ENCODE peak calls at places on chromosome X, in four cellular contexts. D, W, U and N are unnamed samples.

GRCh38 chrX:45710081-45710801 is 509.6 kb upstream of the DIPK2B start:
- DNase-seq in D (peak), W (peak), U (peak), N (peak)

GRCh38 chrX:23754664-23755063 is 11.6 kb upstream of the ACOT9 start:
- DNase-seq in D (no peak), W (no peak), U (no peak), N (no peak)

GRCh38 chrX:104668550-104668949 is 102.6 kb downstream of the IL1RAPL2 start:
- DNase-seq in D (no peak), W (peak), U (no peak), N (peak)

GRCh38 chrX:133542476-133542875 is 127.2 kb upstream of the GPC4 start:
- DNase-seq in D (no peak), W (no peak), U (no peak), N (no peak)

GRCh38 chrX:13669246-13669689 is 16.3 kb downstream of the TCEANC start:
- DNase-seq in D (peak), W (peak), U (peak), N (peak)

GRCh38 chrX:32185160-32185559 is 1026.2 kb downstream of the DMD start:
- DNase-seq in D (no peak), W (peak), U (no peak), N (no peak)

GRCh38 chrX:105822138-105823091 is at the start of gene NRK:
- DNase-seq in D (no peak), W (no peak), U (no peak), N (no peak)

GRCh38 chrX:27445438-27445837 is 17.7 kb downstream of the PPP4R3C start:
- DNase-seq in D (no peak), W (no peak), U (no peak), N (no peak)

GRCh38 chrX:55135171-55135570 is 46.4 kb downstream of the PAGE2 start:
- DNase-seq in D (no peak), W (peak), U (no peak), N (peak)

GRCh38 chrX:107707866-107708265 is 67.7 kb downstream of the TSC22D3 start:
- DNase-seq in D (no peak), W (no peak), U (no peak), N (no peak)

GRCh38 chrX:46310815-46311497 is 234.3 kb downstream of the ZNF674 start:
- DNase-seq in D (no peak), W (peak), U (no peak), N (peak)

GRCh38 chrX:38519651-38520050 is 41.7 kb upstream of the TSPAN7 start:
- DNase-seq in D (no peak), W (no peak), U (no peak), N (no peak)

GRCh38 chrX:74453178-74453577 is 31.9 kb downstream of the SLC16A2 start:
- DNase-seq in D (no peak), W (peak), U (no peak), N (no peak)

GRCh38 chrX:47940448-47940847 is 63.3 kb downstream of the ZNF182 start:
- DNase-seq in D (no peak), W (no peak), U (no peak), N (no peak)

GRCh38 chrX:47941423-47941822 is 62.4 kb downstream of the ZNF182 start:
- DNase-seq in D (no peak), W (no peak), U (no peak), N (no peak)

GRCh38 chrX:47936224-47936939 is 67.4 kb downstream of the ZNF182 start:
- DNase-seq in D (no peak), W (no peak), U (no peak), N (no peak)

GRCh38 chrX:47936940-47937317 is 66.9 kb downstream of the ZNF182 start:
- DNase-seq in D (no peak), W (no peak), U (no peak), N (no peak)
- H3K4me3 ChIP-seq in D (no peak), W (no peak), U (no peak), N (no peak)

DNA sequence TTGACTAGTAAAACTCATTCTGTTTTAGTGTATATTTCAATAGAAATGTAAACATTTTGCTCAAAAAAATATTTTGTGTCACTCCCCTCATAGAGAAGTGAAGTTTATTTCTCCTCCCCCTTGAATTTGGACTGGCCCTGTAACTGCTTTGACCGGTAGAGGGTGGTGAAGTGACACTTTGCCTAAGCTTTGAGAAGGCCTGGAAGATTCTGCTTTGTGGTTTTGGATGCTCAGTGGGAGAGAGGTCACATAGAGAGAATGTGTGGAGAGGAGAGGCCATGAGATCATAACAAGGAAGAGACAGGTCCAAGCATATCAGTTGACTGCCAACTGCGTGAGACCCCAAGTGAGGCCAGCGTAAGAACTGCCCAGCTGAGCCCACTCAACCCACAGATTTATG is 19.1 kb upstream of the ARX start:
- DNase-seq in D (no peak), W (no peak), U (no peak), N (no peak)
- TF ChIP-seq CTCF in D (peak), W (no peak), U (no peak), N (peak)

GRCh38 chrX:68433155-68433980 is at the start of gene OPHN1:
- DNase-seq in D (peak), W (peak), U (no peak), N (peak)
- H3K4me3 ChIP-seq in D (peak), W (peak), U (no peak), N (peak)

GRCh38 chrX:41177297-41177696 is 92.1 kb downstream of the USP9X start:
- DNase-seq in D (no peak), W (no peak), U (no peak), N (no peak)

GRCh38 chrX:41178201-41178600 is 93.0 kb downstream of the USP9X start:
- DNase-seq in D (no peak), W (peak), U (peak), N (peak)

GRCh38 chrX:41180194-41180902 is 95.1 kb downstream of the USP9X start:
- DNase-seq in D (peak), W (peak), U (peak), N (peak)

DNA sequence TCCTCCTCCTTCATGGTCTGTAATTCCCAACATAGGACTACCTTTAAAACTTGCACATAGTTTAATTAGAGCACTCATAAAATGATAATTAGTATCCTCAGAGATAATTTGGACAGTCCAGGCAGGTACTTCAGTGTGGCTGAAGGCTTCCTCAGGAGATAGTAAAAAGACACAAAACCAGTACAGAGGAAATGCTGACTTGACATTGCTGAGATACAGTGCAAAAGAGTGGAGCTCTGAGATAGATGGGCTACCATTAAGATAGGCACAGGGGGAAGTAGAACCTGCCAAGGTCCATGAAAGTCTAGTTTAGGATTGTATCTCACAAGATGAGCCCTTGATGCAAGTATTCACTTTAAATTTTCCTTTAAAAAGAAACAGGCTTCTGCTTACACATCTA is 91.0 kb downstream of the USP9X start:
- DNase-seq in D (no peak), W (no peak), U (no peak), N (no peak)
- TF ChIP-seq CTCF in D (no peak), W (no peak), U (no peak), N (no peak)

DNA sequence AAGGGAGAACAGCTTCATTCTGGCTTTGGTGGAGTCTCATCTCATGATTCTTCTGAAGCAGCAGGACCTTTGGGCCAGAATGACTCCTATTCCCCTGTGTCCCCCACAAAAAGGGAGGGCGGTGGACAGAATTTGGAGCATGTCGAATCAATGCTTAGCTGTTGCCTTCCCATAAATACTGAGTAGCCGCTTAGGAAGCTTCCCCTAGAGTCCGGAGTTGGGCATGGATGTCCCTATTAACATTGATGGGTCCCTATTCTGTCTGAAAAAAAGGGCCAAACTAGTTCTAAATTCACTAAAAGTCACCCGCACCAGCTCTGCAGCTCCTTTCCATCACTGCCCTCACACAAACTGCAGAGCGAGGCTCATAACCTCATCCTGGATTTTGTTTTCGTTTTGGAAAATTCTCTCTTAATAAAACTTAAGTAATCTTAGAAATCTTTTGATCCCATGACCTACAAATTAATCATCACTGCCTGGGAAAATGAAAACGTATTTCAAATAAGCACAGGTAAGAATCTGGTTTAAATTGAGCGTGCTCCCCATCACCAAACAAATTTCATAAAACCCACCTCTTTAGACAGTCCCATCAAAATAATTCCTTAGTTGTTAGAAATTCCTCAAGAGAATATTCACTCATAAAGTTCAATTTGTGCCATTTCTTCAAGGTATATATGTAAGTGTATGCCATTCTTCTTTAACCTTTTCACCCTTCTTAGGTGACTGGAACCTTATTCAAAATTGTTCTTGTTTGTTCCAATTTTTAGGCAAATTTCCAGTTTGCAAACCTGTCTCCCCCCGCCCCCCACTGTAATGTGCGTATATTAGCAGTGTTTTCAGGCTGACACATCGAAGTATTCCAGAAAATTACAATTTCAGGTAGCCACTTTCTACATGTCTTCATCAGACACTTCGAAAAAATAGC is 53.3 kb upstream of the NKAP start:
- DNase-seq in D (no peak), W (no peak), U (no peak), N (no peak)
- H3K4me3 ChIP-seq in D (no peak), W (no peak), U (no peak), N (no peak)

GRCh38 chrX:11111038-11111851 is at the start of gene HCCS:
- DNase-seq in D (peak), W (peak), U (peak), N (peak)
- TF ChIP-seq CTCF in D (no peak), W (no peak), U (no peak), N (peak)

DNA sequence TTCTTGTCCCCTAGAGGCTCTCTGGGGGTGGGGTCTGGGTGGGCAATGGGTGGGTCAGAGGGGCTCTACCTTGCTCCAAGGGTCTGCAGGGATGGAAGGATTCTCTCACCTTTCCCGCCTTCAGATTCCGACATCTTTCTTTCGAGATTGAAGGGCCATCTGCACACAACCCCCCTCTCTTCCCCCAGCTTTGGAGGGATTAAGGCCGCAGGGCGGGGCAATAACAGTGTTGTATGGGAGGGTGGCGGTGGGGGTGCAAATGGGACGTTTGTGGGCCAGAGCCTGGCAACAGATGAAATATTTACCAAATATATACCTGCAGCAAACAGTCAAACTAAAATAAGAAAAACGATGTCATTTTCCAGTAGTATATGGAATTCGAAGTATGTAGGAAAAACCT is at the start of gene CACNA1F:
- DNase-seq in D (no peak), W (no peak), U (no peak), N (no peak)
- H3K4me3 ChIP-seq in D (no peak), W (no peak), U (no peak), N (no peak)